ENCODE peak calls at places on chromosome 20, in nine cellular contexts. One of them, this sample, is unnamed.

GRCh38 chr20:561437-562231 is 18.0 kb upstream of the CSNK2A1 start:
- DNase-seq in B cell: peak; percentile 50
- DNase-seq in CD14-positive monocyte: no peak
- DNase-seq in PC-3: peak; percentile 87
- DNase-seq in retinal pigment epithelial cell: no peak
- DNase-seq in nephron progenitor cell: peak; percentile 70
- DNase-seq in foreskin fibroblast: peak; percentile 43
- DNase-seq in heart left ventricle: no peak
- DNase-seq in Peyer's patch: peak; percentile 57
- DNase-seq in this sample: peak; percentile 52

GRCh38 chr20:41631826-41632225 is 13.6 kb upstream of the CHD6 start:
- DNase-seq in B cell: no peak
- DNase-seq in CD14-positive monocyte: peak; percentile 50
- DNase-seq in PC-3: no peak
- DNase-seq in retinal pigment epithelial cell: no peak
- DNase-seq in nephron progenitor cell: no peak
- DNase-seq in foreskin fibroblast: peak; percentile 53
- DNase-seq in heart left ventricle: peak; percentile 72
- DNase-seq in Peyer's patch: no peak
- DNase-seq in this sample: no peak

GRCh38 chr20:21228511-21228910 is 74.6 kb upstream of the XRN2 start:
- DNase-seq in B cell: peak; percentile 71
- DNase-seq in CD14-positive monocyte: no peak
- DNase-seq in PC-3: no peak
- DNase-seq in retinal pigment epithelial cell: no peak
- DNase-seq in nephron progenitor cell: no peak
- DNase-seq in foreskin fibroblast: no peak
- DNase-seq in heart left ventricle: no peak
- DNase-seq in Peyer's patch: no peak
- DNase-seq in this sample: no peak

GRCh38 chr20:385448-385847 is 4.9 kb downstream of the TRIB3 start:
- DNase-seq in B cell: no peak
- DNase-seq in CD14-positive monocyte: no peak
- DNase-seq in PC-3: no peak
- DNase-seq in retinal pigment epithelial cell: no peak
- DNase-seq in nephron progenitor cell: no peak
- DNase-seq in foreskin fibroblast: no peak
- DNase-seq in heart left ventricle: no peak
- DNase-seq in Peyer's patch: no peak
- DNase-seq in this sample: no peak

GRCh38 chr20:44640522-44640921 is 11.0 kb downstream of the ADA start:
- DNase-seq in B cell: no peak
- DNase-seq in CD14-positive monocyte: no peak
- DNase-seq in PC-3: no peak
- DNase-seq in retinal pigment epithelial cell: no peak
- DNase-seq in nephron progenitor cell: no peak
- DNase-seq in foreskin fibroblast: no peak
- DNase-seq in heart left ventricle: no peak
- DNase-seq in Peyer's patch: no peak
- DNase-seq in this sample: no peak

GRCh38 chr20:43938017-43938655 is 23.5 kb downstream of the TOX2 start:
- DNase-seq in B cell: no peak
- DNase-seq in CD14-positive monocyte: no peak
- DNase-seq in PC-3: no peak
- DNase-seq in retinal pigment epithelial cell: no peak
- DNase-seq in nephron progenitor cell: no peak
- DNase-seq in foreskin fibroblast: no peak
- DNase-seq in heart left ventricle: no peak
- DNase-seq in Peyer's patch: peak; percentile 30
- DNase-seq in this sample: no peak

GRCh38 chr20:37275125-37275524 is 13.5 kb upstream of the GHRH start:
- DNase-seq in B cell: no peak
- DNase-seq in CD14-positive monocyte: no peak
- DNase-seq in PC-3: no peak
- DNase-seq in retinal pigment epithelial cell: no peak
- DNase-seq in nephron progenitor cell: no peak
- DNase-seq in foreskin fibroblast: no peak
- DNase-seq in heart left ventricle: no peak
- DNase-seq in Peyer's patch: no peak
- DNase-seq in this sample: no peak

GRCh38 chr20:33859157-33859695 is 48.1 kb downstream of the CHMP4B start:
- DNase-seq in B cell: peak; percentile 60
- DNase-seq in CD14-positive monocyte: peak; percentile 71
- DNase-seq in PC-3: no peak
- DNase-seq in retinal pigment epithelial cell: no peak
- DNase-seq in nephron progenitor cell: no peak
- DNase-seq in foreskin fibroblast: no peak
- DNase-seq in heart left ventricle: no peak
- DNase-seq in Peyer's patch: peak; percentile 55
- DNase-seq in this sample: no peak

GRCh38 chr20:61105395-61105794 is 146.7 kb upstream of the CDH4 start:
- DNase-seq in B cell: no peak
- DNase-seq in CD14-positive monocyte: no peak
- DNase-seq in PC-3: no peak
- DNase-seq in retinal pigment epithelial cell: no peak
- DNase-seq in nephron progenitor cell: no peak
- DNase-seq in foreskin fibroblast: no peak
- DNase-seq in heart left ventricle: no peak
- DNase-seq in Peyer's patch: no peak
- DNase-seq in this sample: no peak

GRCh38 chr20:44736170-44737021 is 9.3 kb upstream of the KCNK15 start:
- DNase-seq in B cell: no peak
- DNase-seq in CD14-positive monocyte: no peak
- DNase-seq in PC-3: peak; percentile 60
- DNase-seq in retinal pigment epithelial cell: no peak
- DNase-seq in nephron progenitor cell: peak; percentile 35
- DNase-seq in foreskin fibroblast: peak; percentile 73
- DNase-seq in heart left ventricle: no peak
- DNase-seq in Peyer's patch: no peak
- DNase-seq in this sample: no peak

GRCh38 chr20:8020314-8021079 is 936 bp upstream of the TMX4 start:
- DNase-seq in B cell: peak; percentile 61
- DNase-seq in CD14-positive monocyte: no peak
- DNase-seq in PC-3: peak; percentile 77
- DNase-seq in retinal pigment epithelial cell: peak; percentile 11
- DNase-seq in nephron progenitor cell: no peak
- DNase-seq in foreskin fibroblast: no peak
- DNase-seq in heart left ventricle: no peak
- DNase-seq in Peyer's patch: no peak
- DNase-seq in this sample: no peak

GRCh38 chr20:48298851-48299484 is 513.7 kb upstream of the SULF2 start:
- DNase-seq in B cell: no peak
- DNase-seq in CD14-positive monocyte: no peak
- DNase-seq in PC-3: peak; percentile 97
- DNase-seq in retinal pigment epithelial cell: peak; percentile 97
- DNase-seq in nephron progenitor cell: no peak
- DNase-seq in foreskin fibroblast: peak; percentile 79
- DNase-seq in heart left ventricle: no peak
- DNase-seq in Peyer's patch: no peak
- DNase-seq in this sample: no peak

GRCh38 chr20:1330075-1330830 is 1.3 kb upstream of the SDCBP2 start:
- DNase-seq in B cell: peak; percentile 66
- DNase-seq in CD14-positive monocyte: no peak
- DNase-seq in PC-3: peak; percentile 53
- DNase-seq in retinal pigment epithelial cell: peak; percentile 56
- DNase-seq in nephron progenitor cell: no peak
- DNase-seq in foreskin fibroblast: no peak
- DNase-seq in heart left ventricle: no peak
- DNase-seq in Peyer's patch: peak; percentile 82
- DNase-seq in this sample: no peak

DNA sequence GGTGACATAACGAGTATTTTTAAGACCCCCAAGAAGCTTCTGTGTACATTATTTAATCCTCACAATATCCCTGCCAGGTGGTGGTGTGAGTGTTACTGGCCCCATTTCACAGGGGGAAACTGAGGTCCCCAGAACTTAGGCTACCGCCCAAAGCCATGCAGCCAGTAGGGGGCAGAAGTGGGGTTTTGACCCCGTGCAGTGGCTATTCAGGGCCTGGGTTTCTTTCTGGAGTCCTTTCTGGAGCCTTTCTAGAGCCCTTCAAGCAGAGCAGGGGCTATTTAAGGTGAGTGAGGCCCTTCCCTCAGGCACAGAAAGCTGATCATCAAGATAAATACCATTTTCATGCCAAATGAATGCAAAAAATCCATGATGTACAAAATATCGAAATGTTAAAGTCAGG is 59.0 kb downstream of the CTCFL start:
- DNase-seq in B cell: peak; percentile 36
- DNase-seq in CD14-positive monocyte: no peak
- DNase-seq in PC-3: no peak
- DNase-seq in retinal pigment epithelial cell: no peak
- DNase-seq in nephron progenitor cell: no peak
- DNase-seq in foreskin fibroblast: no peak
- DNase-seq in heart left ventricle: no peak
- DNase-seq in Peyer's patch: no peak
- DNase-seq in this sample: no peak
- TF ChIP-seq CTCF in B cell: no peak
- TF ChIP-seq CTCF in CD14-positive monocyte: no peak
- TF ChIP-seq CTCF in PC-3: peak; percentile 48
- TF ChIP-seq CTCF in retinal pigment epithelial cell: peak; percentile 19
- TF ChIP-seq CTCF in nephron progenitor cell: no peak
- TF ChIP-seq CTCF in foreskin fibroblast: no peak
- TF ChIP-seq CTCF in heart left ventricle: peak; percentile 12
- TF ChIP-seq CTCF in Peyer's patch: no peak
- TF ChIP-seq CTCF in this sample: no peak

GRCh38 chr20:53291548-53291947 is 302.1 kb downstream of the ZNF217 start:
- DNase-seq in B cell: no peak
- DNase-seq in CD14-positive monocyte: no peak
- DNase-seq in PC-3: peak; percentile 43
- DNase-seq in retinal pigment epithelial cell: no peak
- DNase-seq in nephron progenitor cell: peak; percentile 10
- DNase-seq in foreskin fibroblast: no peak
- DNase-seq in heart left ventricle: no peak
- DNase-seq in Peyer's patch: no peak
- DNase-seq in this sample: no peak
- TF ChIP-seq CTCF in B cell: no peak
- TF ChIP-seq CTCF in CD14-positive monocyte: no peak
- TF ChIP-seq CTCF in PC-3: peak; percentile 64
- TF ChIP-seq CTCF in retinal pigment epithelial cell: peak; percentile 45
- TF ChIP-seq CTCF in nephron progenitor cell: peak; percentile 18
- TF ChIP-seq CTCF in foreskin fibroblast: no peak
- TF ChIP-seq CTCF in heart left ventricle: no peak
- TF ChIP-seq CTCF in Peyer's patch: no peak
- TF ChIP-seq CTCF in this sample: peak; percentile 40

DNA sequence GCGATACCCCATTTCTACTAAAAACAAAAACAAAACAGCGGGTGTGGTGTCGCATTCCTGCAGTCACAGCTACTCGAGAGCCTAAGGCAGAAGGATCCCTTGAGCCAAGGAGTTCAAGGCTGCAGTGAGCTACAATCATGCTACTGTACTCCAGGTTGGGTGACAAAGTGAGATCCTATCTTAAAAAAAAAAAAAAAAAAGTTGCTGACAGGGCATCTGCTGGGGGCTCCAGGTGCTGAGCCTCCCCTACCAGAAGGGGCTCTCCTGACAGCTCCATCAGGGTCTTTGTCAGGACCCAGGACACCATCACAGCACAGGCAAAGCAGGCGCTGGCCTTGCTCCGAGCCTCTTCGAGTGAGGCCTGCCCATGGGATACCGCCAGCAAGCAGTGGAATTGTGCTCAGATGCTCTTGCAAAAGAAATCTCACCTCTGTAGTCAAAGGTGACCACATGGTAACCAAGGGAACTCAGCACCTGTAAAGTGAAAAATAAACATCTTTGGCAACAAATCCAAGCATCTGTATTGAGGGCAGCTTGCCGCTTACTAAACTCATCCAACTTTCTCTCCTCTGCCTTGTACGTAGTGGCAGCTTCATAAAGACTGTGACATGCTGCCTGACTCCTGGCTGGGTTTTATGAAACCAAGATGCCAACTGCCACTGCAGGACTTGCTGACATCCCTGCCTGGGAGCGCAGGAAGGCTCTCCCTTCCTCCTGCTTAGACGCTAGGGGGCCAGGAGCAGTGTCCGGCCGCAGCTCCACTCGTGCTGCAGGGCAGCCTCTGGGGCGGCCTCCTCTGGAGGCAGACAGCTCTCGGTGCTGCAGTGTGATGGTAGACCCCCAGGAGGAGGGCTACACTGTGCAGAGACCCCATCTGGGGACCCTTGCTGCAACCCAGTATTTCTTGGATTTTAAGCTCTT is 66.9 kb downstream of the PYGB start:
- DNase-seq in B cell: no peak
- DNase-seq in CD14-positive monocyte: no peak
- DNase-seq in PC-3: no peak
- DNase-seq in retinal pigment epithelial cell: no peak
- DNase-seq in nephron progenitor cell: no peak
- DNase-seq in foreskin fibroblast: no peak
- DNase-seq in heart left ventricle: peak; percentile 48
- DNase-seq in Peyer's patch: peak; percentile 32
- DNase-seq in this sample: no peak
- TF ChIP-seq CTCF in B cell: no peak
- TF ChIP-seq CTCF in CD14-positive monocyte: no peak
- TF ChIP-seq CTCF in PC-3: no peak
- TF ChIP-seq CTCF in retinal pigment epithelial cell: peak; percentile 36
- TF ChIP-seq CTCF in nephron progenitor cell: no peak
- TF ChIP-seq CTCF in foreskin fibroblast: no peak
- TF ChIP-seq CTCF in heart left ventricle: no peak
- TF ChIP-seq CTCF in Peyer's patch: no peak
- TF ChIP-seq CTCF in this sample: no peak

GRCh38 chr20:2418388-2418787 is 37.7 kb downstream of the TGM6 start:
- DNase-seq in B cell: no peak
- DNase-seq in CD14-positive monocyte: no peak
- DNase-seq in PC-3: no peak
- DNase-seq in retinal pigment epithelial cell: no peak
- DNase-seq in nephron progenitor cell: no peak
- DNase-seq in foreskin fibroblast: no peak
- DNase-seq in heart left ventricle: no peak
- DNase-seq in Peyer's patch: no peak
- DNase-seq in this sample: no peak

GRCh38 chr20:2420510-2420909 is 39.8 kb downstream of the TGM6 start:
- DNase-seq in B cell: no peak
- DNase-seq in CD14-positive monocyte: no peak
- DNase-seq in PC-3: no peak
- DNase-seq in retinal pigment epithelial cell: no peak
- DNase-seq in nephron progenitor cell: no peak
- DNase-seq in foreskin fibroblast: no peak
- DNase-seq in heart left ventricle: no peak
- DNase-seq in Peyer's patch: no peak
- DNase-seq in this sample: no peak

GRCh38 chr20:2417142-2417541 is 36.4 kb downstream of the TGM6 start:
- DNase-seq in B cell: no peak
- DNase-seq in CD14-positive monocyte: no peak
- DNase-seq in PC-3: no peak
- DNase-seq in retinal pigment epithelial cell: no peak
- DNase-seq in nephron progenitor cell: no peak
- DNase-seq in foreskin fibroblast: no peak
- DNase-seq in heart left ventricle: no peak
- DNase-seq in Peyer's patch: no peak
- DNase-seq in this sample: no peak

DNA sequence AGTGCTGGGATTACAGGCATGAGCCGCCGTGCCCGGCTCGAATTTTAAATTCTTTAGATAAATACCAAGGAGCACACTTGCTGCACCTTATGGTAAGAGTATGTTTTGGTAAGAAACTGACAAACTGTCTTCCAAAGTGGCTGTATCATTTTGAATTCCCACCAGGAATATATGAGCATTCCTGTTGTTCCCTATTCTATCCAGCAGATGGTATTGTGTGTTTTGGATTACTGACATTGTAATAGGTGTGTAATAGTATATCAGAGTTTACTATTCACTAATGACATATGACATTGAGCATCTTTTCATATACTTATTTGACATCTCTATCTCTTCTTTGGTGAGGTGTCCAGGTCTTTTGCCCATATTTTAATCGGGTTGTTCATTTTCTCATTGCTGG is 40.5 kb downstream of the TGM6 start:
- DNase-seq in B cell: no peak
- DNase-seq in CD14-positive monocyte: no peak
- DNase-seq in PC-3: peak; percentile 51
- DNase-seq in retinal pigment epithelial cell: no peak
- DNase-seq in nephron progenitor cell: no peak
- DNase-seq in foreskin fibroblast: no peak
- DNase-seq in heart left ventricle: no peak
- DNase-seq in Peyer's patch: no peak
- DNase-seq in this sample: no peak
- TF ChIP-seq CTCF in B cell: no peak
- TF ChIP-seq CTCF in CD14-positive monocyte: no peak
- TF ChIP-seq CTCF in PC-3: peak; percentile 62
- TF ChIP-seq CTCF in retinal pigment epithelial cell: peak; percentile 29
- TF ChIP-seq CTCF in nephron progenitor cell: peak; percentile 17
- TF ChIP-seq CTCF in foreskin fibroblast: peak; percentile 13
- TF ChIP-seq CTCF in heart left ventricle: no peak
- TF ChIP-seq CTCF in Peyer's patch: peak; percentile 14
- TF ChIP-seq CTCF in this sample: peak; percentile 21